ENCODE peak calls at places on chromosome 12, in five cellular contexts. One of them, this sample, is unnamed.

GRCh38 chr12:13343380-13343779 is 146.9 kb downstream of the EMP1 start:
- DNase-seq in Peyer's patch: no peak
- DNase-seq in dorsolateral prefrontal cortex: no peak
- DNase-seq in RWPE1: peak
- DNase-seq in fibroblast of lung: no peak
- DNase-seq in this sample: no peak

GRCh38 chr12:57276935-57277563 is 26.1 kb upstream of the STAC3 start:
- DNase-seq in Peyer's patch: no peak
- DNase-seq in fibroblast of lung: peak
- DNase-seq in RWPE1: no peak
- DNase-seq in dorsolateral prefrontal cortex: no peak
- DNase-seq in this sample: no peak

GRCh38 chr12:90075685-90076084 is 367.0 kb upstream of the ATP2B1 start:
- DNase-seq in RWPE1: no peak
- DNase-seq in dorsolateral prefrontal cortex: no peak
- DNase-seq in fibroblast of lung: no peak
- DNase-seq in Peyer's patch: no peak
- DNase-seq in this sample: no peak

GRCh38 chr12:25744334-25744733 is 191.3 kb upstream of the LMNTD1 start:
- DNase-seq in fibroblast of lung: peak
- DNase-seq in dorsolateral prefrontal cortex: no peak
- DNase-seq in Peyer's patch: no peak
- DNase-seq in RWPE1: no peak
- DNase-seq in this sample: no peak

GRCh38 chr12:119949145-119949544 is 39.9 kb upstream of the BICDL1 start:
- DNase-seq in dorsolateral prefrontal cortex: no peak
- DNase-seq in RWPE1: no peak
- DNase-seq in fibroblast of lung: no peak
- DNase-seq in Peyer's patch: no peak
- DNase-seq in this sample: no peak

GRCh38 chr12:107515446-107515958 is 170.1 kb upstream of the PWP1 start:
- DNase-seq in Peyer's patch: no peak
- DNase-seq in RWPE1: peak
- DNase-seq in fibroblast of lung: peak
- DNase-seq in dorsolateral prefrontal cortex: no peak
- DNase-seq in this sample: no peak

GRCh38 chr12:58927112-58927511 is 6.8 kb upstream of the LRIG3 start:
- DNase-seq in dorsolateral prefrontal cortex: no peak
- DNase-seq in RWPE1: no peak
- DNase-seq in Peyer's patch: no peak
- DNase-seq in fibroblast of lung: no peak
- DNase-seq in this sample: no peak

GRCh38 chr12:120598674-120599463 is 17.7 kb upstream of the POP5 start:
- DNase-seq in Peyer's patch: peak
- DNase-seq in fibroblast of lung: peak
- DNase-seq in RWPE1: peak
- DNase-seq in dorsolateral prefrontal cortex: no peak
- DNase-seq in this sample: no peak

GRCh38 chr12:28159688-28160087 is 30.6 kb upstream of the CCDC91 start:
- DNase-seq in Peyer's patch: no peak
- DNase-seq in fibroblast of lung: no peak
- DNase-seq in dorsolateral prefrontal cortex: no peak
- DNase-seq in RWPE1: no peak
- DNase-seq in this sample: no peak

GRCh38 chr12:75550906-75551305 is 39.5 kb upstream of the KRR1 start:
- DNase-seq in fibroblast of lung: no peak
- DNase-seq in Peyer's patch: no peak
- DNase-seq in RWPE1: no peak
- DNase-seq in dorsolateral prefrontal cortex: no peak
- DNase-seq in this sample: no peak

GRCh38 chr12:14961466-14962155 is at the start of gene ARHGDIB:
- DNase-seq in Peyer's patch: no peak
- DNase-seq in RWPE1: peak
- DNase-seq in fibroblast of lung: no peak
- DNase-seq in dorsolateral prefrontal cortex: no peak
- DNase-seq in this sample: no peak

GRCh38 chr12:64666054-64666914 is 56.0 kb downstream of the RASSF3 start:
- DNase-seq in fibroblast of lung: peak
- DNase-seq in dorsolateral prefrontal cortex: no peak
- DNase-seq in Peyer's patch: no peak
- DNase-seq in RWPE1: no peak
- DNase-seq in this sample: no peak

GRCh38 chr12:6533653-6534157 is 612 bp upstream of the GAPDH start:
- DNase-seq in fibroblast of lung: peak
- DNase-seq in RWPE1: peak
- DNase-seq in Peyer's patch: no peak
- DNase-seq in dorsolateral prefrontal cortex: peak
- DNase-seq in this sample: peak

GRCh38 chr12:101552277-101552676 is 42.5 kb upstream of the MYBPC1 start:
- DNase-seq in Peyer's patch: no peak
- DNase-seq in RWPE1: peak
- DNase-seq in fibroblast of lung: peak
- DNase-seq in dorsolateral prefrontal cortex: no peak
- DNase-seq in this sample: no peak

GRCh38 chr12:13452955-13453570 is 256.5 kb downstream of the EMP1 start:
- DNase-seq in fibroblast of lung: no peak
- DNase-seq in Peyer's patch: no peak
- DNase-seq in RWPE1: no peak
- DNase-seq in dorsolateral prefrontal cortex: peak
- DNase-seq in this sample: peak

GRCh38 chr12:117685115-117685926 is 283.5 kb downstream of the KSR2 start:
- DNase-seq in dorsolateral prefrontal cortex: no peak
- DNase-seq in fibroblast of lung: no peak
- DNase-seq in RWPE1: peak
- DNase-seq in Peyer's patch: peak
- DNase-seq in this sample: no peak

DNA sequence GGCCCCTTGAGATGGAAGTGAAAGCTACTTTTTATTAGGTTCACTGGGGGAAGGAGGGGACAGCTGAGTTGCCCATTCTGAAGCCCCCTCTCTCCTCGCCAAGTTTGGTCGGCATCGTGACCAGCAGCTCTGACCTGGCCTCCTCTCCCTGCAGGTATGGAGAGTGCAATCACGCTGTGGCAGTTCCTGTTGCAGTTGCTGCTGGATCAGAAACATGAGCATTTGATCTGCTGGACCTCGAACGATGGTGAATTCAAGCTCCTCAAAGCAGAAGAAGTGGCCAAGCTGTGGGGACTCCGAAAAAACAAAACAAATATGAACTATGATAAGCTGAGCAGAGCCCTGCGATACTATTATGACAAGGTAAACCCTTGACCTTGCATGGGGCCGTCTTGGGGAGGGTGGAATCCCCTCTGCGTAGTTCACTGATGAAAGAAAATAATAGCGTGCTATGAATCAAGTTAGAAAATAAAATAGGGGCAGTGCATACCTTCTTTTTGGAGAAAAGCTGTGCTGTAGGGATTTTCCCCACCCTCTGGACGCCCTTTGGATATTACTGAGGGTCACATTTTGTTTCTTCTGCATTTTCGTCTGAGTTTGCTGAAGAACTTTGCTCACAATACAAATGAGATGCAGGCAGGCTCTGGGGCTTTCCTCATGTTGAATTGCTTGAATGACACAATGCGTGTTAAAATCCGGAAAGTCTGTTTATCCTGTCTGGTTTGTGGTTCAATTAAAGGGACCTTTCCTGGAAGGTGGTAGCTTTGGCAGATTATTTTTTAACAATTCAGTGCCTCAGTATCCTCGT is 29.4 kb downstream of the ELK3 start:
- DNase-seq in fibroblast of lung: no peak
- DNase-seq in RWPE1: no peak
- DNase-seq in dorsolateral prefrontal cortex: no peak
- DNase-seq in Peyer's patch: no peak
- DNase-seq in this sample: no peak
- H3K27ac ChIP-seq in fibroblast of lung: no peak
- H3K27ac ChIP-seq in RWPE1: peak
- H3K27ac ChIP-seq in dorsolateral prefrontal cortex: no peak
- H3K27ac ChIP-seq in Peyer's patch: peak
- H3K27ac ChIP-seq in this sample: no peak

GRCh38 chr12:49342066-49342913 is 4.4 kb upstream of the DNAJC22 start:
- DNase-seq in dorsolateral prefrontal cortex: peak
- DNase-seq in RWPE1: no peak
- DNase-seq in fibroblast of lung: peak
- DNase-seq in Peyer's patch: peak
- DNase-seq in this sample: peak
- H3K27ac ChIP-seq in dorsolateral prefrontal cortex: no peak
- H3K27ac ChIP-seq in RWPE1: no peak
- H3K27ac ChIP-seq in fibroblast of lung: no peak
- H3K27ac ChIP-seq in Peyer's patch: no peak
- H3K27ac ChIP-seq in this sample: no peak

GRCh38 chr12:99916555-99916954 is 68.2 kb downstream of the ANKS1B start:
- DNase-seq in dorsolateral prefrontal cortex: no peak
- DNase-seq in RWPE1: no peak
- DNase-seq in Peyer's patch: no peak
- DNase-seq in fibroblast of lung: no peak
- DNase-seq in this sample: no peak
- H3K27ac ChIP-seq in dorsolateral prefrontal cortex: no peak
- H3K27ac ChIP-seq in RWPE1: no peak
- H3K27ac ChIP-seq in Peyer's patch: no peak
- H3K27ac ChIP-seq in fibroblast of lung: no peak
- H3K27ac ChIP-seq in this sample: no peak

DNA sequence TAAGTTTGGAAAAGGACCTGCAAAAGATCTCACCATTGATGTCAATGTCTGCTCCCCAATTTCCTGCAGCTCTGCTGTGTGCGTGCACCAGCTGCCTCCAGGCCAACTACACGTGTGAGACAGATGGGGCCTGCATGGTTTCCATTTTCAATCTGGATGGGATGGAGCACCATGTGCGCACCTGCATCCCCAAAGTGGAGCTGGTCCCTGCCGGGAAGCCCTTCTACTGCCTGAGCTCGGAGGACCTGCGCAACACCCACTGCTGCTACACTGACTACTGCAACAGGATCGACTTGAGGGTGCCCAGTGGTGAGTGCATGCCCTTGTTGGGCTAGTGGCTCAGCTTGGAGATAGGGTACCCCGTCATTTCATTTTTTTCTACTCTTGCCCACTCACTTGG is 23.7 kb downstream of the ACVR1B start:
- DNase-seq in Peyer's patch: no peak
- DNase-seq in fibroblast of lung: no peak
- DNase-seq in dorsolateral prefrontal cortex: no peak
- DNase-seq in RWPE1: no peak
- DNase-seq in this sample: no peak
- H3K27ac ChIP-seq in Peyer's patch: no peak
- H3K27ac ChIP-seq in fibroblast of lung: no peak
- H3K27ac ChIP-seq in dorsolateral prefrontal cortex: no peak
- H3K27ac ChIP-seq in RWPE1: no peak
- H3K27ac ChIP-seq in this sample: no peak

DNA sequence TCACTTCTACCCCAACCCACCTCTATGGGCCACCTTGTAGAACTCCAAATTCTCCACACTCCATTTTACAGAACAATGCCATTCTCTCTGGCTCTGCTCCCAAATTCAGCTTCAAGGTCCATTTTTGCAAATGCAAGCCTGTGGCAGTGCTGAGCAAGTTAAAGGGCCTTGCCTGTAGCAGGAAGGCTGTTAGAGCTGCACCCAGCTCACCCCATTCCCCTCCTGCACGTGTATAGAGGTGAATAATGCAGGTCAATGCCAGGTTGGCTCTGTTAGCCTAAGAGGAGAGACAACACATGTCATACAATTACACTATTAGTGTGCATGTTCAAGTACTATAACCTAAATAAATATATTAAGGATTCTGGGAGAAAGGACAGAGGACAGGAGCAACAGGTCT is 120.4 kb downstream of the TBX5 start:
- DNase-seq in Peyer's patch: no peak
- DNase-seq in dorsolateral prefrontal cortex: no peak
- DNase-seq in fibroblast of lung: no peak
- DNase-seq in RWPE1: no peak
- DNase-seq in this sample: no peak
- H3K27ac ChIP-seq in Peyer's patch: no peak
- H3K27ac ChIP-seq in dorsolateral prefrontal cortex: no peak
- H3K27ac ChIP-seq in fibroblast of lung: no peak
- H3K27ac ChIP-seq in RWPE1: no peak
- H3K27ac ChIP-seq in this sample: no peak

DNA sequence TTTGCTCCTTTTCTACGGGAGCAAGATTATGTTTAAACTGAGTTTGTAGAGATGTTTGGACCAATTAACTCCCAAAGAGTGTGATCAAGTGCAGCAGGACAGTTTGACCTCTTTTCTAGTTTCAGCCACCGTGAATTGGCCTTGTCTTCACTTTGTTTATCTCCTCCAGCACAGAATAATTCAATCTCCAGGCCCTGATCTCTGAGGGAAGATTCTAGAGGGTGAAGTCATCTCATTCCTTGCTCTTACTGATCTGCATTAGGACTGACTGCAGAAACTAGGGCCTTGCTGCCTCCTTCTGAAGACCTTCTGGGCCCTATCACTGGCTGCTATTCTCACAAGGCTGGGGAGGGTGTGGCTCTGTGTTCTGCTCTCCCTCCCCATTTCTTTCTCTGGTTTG is 29.3 kb downstream of the C12orf75 start:
- DNase-seq in dorsolateral prefrontal cortex: no peak
- DNase-seq in fibroblast of lung: no peak
- DNase-seq in Peyer's patch: no peak
- DNase-seq in RWPE1: no peak
- DNase-seq in this sample: no peak
- H3K27ac ChIP-seq in dorsolateral prefrontal cortex: no peak
- H3K27ac ChIP-seq in fibroblast of lung: no peak
- H3K27ac ChIP-seq in Peyer's patch: no peak
- H3K27ac ChIP-seq in RWPE1: no peak
- H3K27ac ChIP-seq in this sample: no peak

GRCh38 chr12:11649413-11650278 is at the start of gene ETV6:
- DNase-seq in fibroblast of lung: peak
- DNase-seq in Peyer's patch: peak
- DNase-seq in RWPE1: peak
- DNase-seq in dorsolateral prefrontal cortex: no peak
- DNase-seq in this sample: peak

GRCh38 chr12:11651785-11652184 is 2.3 kb downstream of the ETV6 start:
- DNase-seq in dorsolateral prefrontal cortex: no peak
- DNase-seq in fibroblast of lung: peak
- DNase-seq in RWPE1: no peak
- DNase-seq in Peyer's patch: no peak
- DNase-seq in this sample: no peak

GRCh38 chr12:11650279-11650696 is 814 bp downstream of the ETV6 start:
- DNase-seq in Peyer's patch: no peak
- DNase-seq in dorsolateral prefrontal cortex: no peak
- DNase-seq in RWPE1: no peak
- DNase-seq in fibroblast of lung: no peak
- DNase-seq in this sample: no peak

GRCh38 chr12:11651377-11651776 is 1.9 kb downstream of the ETV6 start:
- DNase-seq in RWPE1: no peak
- DNase-seq in fibroblast of lung: peak
- DNase-seq in Peyer's patch: no peak
- DNase-seq in dorsolateral prefrontal cortex: no peak
- DNase-seq in this sample: no peak

DNA sequence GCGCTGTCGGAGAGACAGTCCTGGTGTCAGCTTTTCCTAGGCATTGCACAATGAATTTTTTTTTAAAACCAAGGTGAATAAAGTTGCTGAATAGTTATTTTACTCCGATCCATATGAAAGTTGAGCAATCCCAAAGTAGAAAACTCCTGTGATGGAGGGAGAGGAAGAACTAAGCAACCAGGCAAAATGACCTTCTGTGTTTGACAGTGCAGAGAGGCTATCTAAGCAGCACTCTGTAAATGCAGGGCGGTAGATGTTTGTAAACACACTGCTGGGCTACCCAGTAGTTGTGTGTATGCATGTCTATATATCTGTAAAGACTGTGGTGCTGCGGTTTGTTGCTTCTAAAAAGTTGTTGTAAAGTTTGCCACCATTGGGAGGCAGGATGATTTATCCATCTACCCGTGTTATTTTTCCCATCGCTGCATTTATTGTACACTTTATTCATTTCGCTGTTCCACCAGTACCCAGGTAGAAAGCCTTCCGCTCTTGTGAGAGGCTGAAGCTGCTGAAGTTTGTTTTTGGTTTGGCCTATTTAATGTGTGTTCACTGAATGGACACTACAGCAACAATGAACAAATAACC is 1.3 kb downstream of the ETV6 start:
- DNase-seq in dorsolateral prefrontal cortex: no peak
- DNase-seq in fibroblast of lung: peak
- DNase-seq in Peyer's patch: no peak
- DNase-seq in RWPE1: no peak
- DNase-seq in this sample: no peak
- H3K27ac ChIP-seq in dorsolateral prefrontal cortex: peak
- H3K27ac ChIP-seq in fibroblast of lung: peak
- H3K27ac ChIP-seq in Peyer's patch: peak
- H3K27ac ChIP-seq in RWPE1: no peak
- H3K27ac ChIP-seq in this sample: peak